ENCODE peak calls at places on chromosomes 7 and 10, in eight cellular contexts. One of them, this sample, is unnamed.

GRCh38 chr7:74199551-74200355 is 10.1 kb upstream of the LAT2 start:
- DNase-seq in dorsolateral prefrontal cortex: no peak
- DNase-seq in astrocyte of the spinal cord: peak; percentile 25
- DNase-seq in A673: no peak
- DNase-seq in GM12865: no peak
- DNase-seq in neural progenitor cell: no peak
- DNase-seq in mammary epithelial cell: no peak
- DNase-seq in choroid plexus epithelial cell: peak; percentile 47
- DNase-seq in this sample: no peak

GRCh38 chr10:33790506-33791283 is 456.2 kb upstream of the NRP1 start:
- DNase-seq in dorsolateral prefrontal cortex: no peak
- DNase-seq in astrocyte of the spinal cord: peak; percentile 51
- DNase-seq in A673: peak; percentile 31
- DNase-seq in GM12865: no peak
- DNase-seq in neural progenitor cell: no peak
- DNase-seq in mammary epithelial cell: no peak
- DNase-seq in choroid plexus epithelial cell: peak; percentile 90
- DNase-seq in this sample: no peak

GRCh38 chr7:94043299-94043698 is 39.1 kb upstream of the BET1 start:
- DNase-seq in dorsolateral prefrontal cortex: no peak
- DNase-seq in astrocyte of the spinal cord: no peak
- DNase-seq in A673: no peak
- DNase-seq in GM12865: no peak
- DNase-seq in neural progenitor cell: no peak
- DNase-seq in mammary epithelial cell: peak; percentile 79
- DNase-seq in choroid plexus epithelial cell: peak; percentile 70
- DNase-seq in this sample: peak; percentile 89

GRCh38 chr7:121126801-121127534 is 138.5 kb downstream of the CPED1 start:
- DNase-seq in dorsolateral prefrontal cortex: no peak
- DNase-seq in astrocyte of the spinal cord: peak; percentile 50
- DNase-seq in A673: peak; percentile 28
- DNase-seq in GM12865: peak; percentile 5
- DNase-seq in neural progenitor cell: no peak
- DNase-seq in mammary epithelial cell: no peak
- DNase-seq in choroid plexus epithelial cell: peak; percentile 74
- DNase-seq in this sample: peak; percentile 27

GRCh38 chr10:11553773-11554381 is 57.6 kb downstream of the USP6NL start:
- DNase-seq in dorsolateral prefrontal cortex: no peak
- DNase-seq in astrocyte of the spinal cord: no peak
- DNase-seq in A673: no peak
- DNase-seq in GM12865: peak; percentile 92
- DNase-seq in neural progenitor cell: no peak
- DNase-seq in mammary epithelial cell: no peak
- DNase-seq in choroid plexus epithelial cell: no peak
- DNase-seq in this sample: no peak

GRCh38 chr10:89425000-89425399 is 10.6 kb downstream of the IFIT5 start:
- DNase-seq in dorsolateral prefrontal cortex: no peak
- DNase-seq in astrocyte of the spinal cord: no peak
- DNase-seq in A673: no peak
- DNase-seq in GM12865: no peak
- DNase-seq in neural progenitor cell: no peak
- DNase-seq in mammary epithelial cell: no peak
- DNase-seq in choroid plexus epithelial cell: no peak
- DNase-seq in this sample: no peak

GRCh38 chr7:148434181-148434769 is 156.3 kb upstream of the C7orf33 start:
- DNase-seq in dorsolateral prefrontal cortex: no peak
- DNase-seq in astrocyte of the spinal cord: no peak
- DNase-seq in A673: no peak
- DNase-seq in GM12865: no peak
- DNase-seq in neural progenitor cell: no peak
- DNase-seq in mammary epithelial cell: peak; percentile 52
- DNase-seq in choroid plexus epithelial cell: peak; percentile 4
- DNase-seq in this sample: peak; percentile 72

GRCh38 chr10:46265981-46266505 is 20.8 kb upstream of the ANTXRL start:
- DNase-seq in dorsolateral prefrontal cortex: no peak
- DNase-seq in astrocyte of the spinal cord: no peak
- DNase-seq in A673: no peak
- DNase-seq in GM12865: no peak
- DNase-seq in neural progenitor cell: no peak
- DNase-seq in mammary epithelial cell: no peak
- DNase-seq in choroid plexus epithelial cell: no peak
- DNase-seq in this sample: no peak

GRCh38 chr10:49419005-49419404 is 23.1 kb upstream of the DRGX start:
- DNase-seq in dorsolateral prefrontal cortex: no peak
- DNase-seq in astrocyte of the spinal cord: no peak
- DNase-seq in A673: no peak
- DNase-seq in GM12865: no peak
- DNase-seq in neural progenitor cell: no peak
- DNase-seq in mammary epithelial cell: peak; percentile 86
- DNase-seq in choroid plexus epithelial cell: no peak
- DNase-seq in this sample: peak; percentile 98

GRCh38 chr7:95772771-95773581 is 622 bp downstream of the DYNC1I1 start:
- DNase-seq in dorsolateral prefrontal cortex: peak; percentile 38
- DNase-seq in astrocyte of the spinal cord: peak; percentile 17
- DNase-seq in A673: peak; percentile 24
- DNase-seq in GM12865: no peak
- DNase-seq in neural progenitor cell: peak; percentile 33
- DNase-seq in mammary epithelial cell: peak; percentile 2
- DNase-seq in choroid plexus epithelial cell: peak; percentile 41
- DNase-seq in this sample: peak; percentile 16

GRCh38 chr7:151756076-151756731 is 120.7 kb downstream of the PRKAG2 start:
- DNase-seq in dorsolateral prefrontal cortex: no peak
- DNase-seq in astrocyte of the spinal cord: no peak
- DNase-seq in A673: no peak
- DNase-seq in GM12865: peak; percentile 32
- DNase-seq in neural progenitor cell: no peak
- DNase-seq in mammary epithelial cell: peak; percentile 40
- DNase-seq in choroid plexus epithelial cell: peak; percentile 66
- DNase-seq in this sample: peak; percentile 54

GRCh38 chr7:102841290-102841689 is 71.5 kb upstream of the LRRC17 start:
- DNase-seq in dorsolateral prefrontal cortex: peak; percentile 42
- DNase-seq in astrocyte of the spinal cord: peak; percentile 83
- DNase-seq in A673: peak; percentile 11
- DNase-seq in GM12865: peak; percentile 60
- DNase-seq in neural progenitor cell: no peak
- DNase-seq in mammary epithelial cell: no peak
- DNase-seq in choroid plexus epithelial cell: peak; percentile 79
- DNase-seq in this sample: no peak

GRCh38 chr10:74755273-74755672 is 71.1 kb upstream of the KAT6B start:
- DNase-seq in dorsolateral prefrontal cortex: no peak
- DNase-seq in astrocyte of the spinal cord: no peak
- DNase-seq in A673: no peak
- DNase-seq in GM12865: no peak
- DNase-seq in neural progenitor cell: no peak
- DNase-seq in mammary epithelial cell: no peak
- DNase-seq in choroid plexus epithelial cell: no peak
- DNase-seq in this sample: no peak

GRCh38 chr7:101173752-101174244 is 6.3 kb downstream of the NAT16 start:
- DNase-seq in dorsolateral prefrontal cortex: no peak
- DNase-seq in astrocyte of the spinal cord: no peak
- DNase-seq in A673: peak; percentile 84
- DNase-seq in GM12865: peak; percentile 73
- DNase-seq in neural progenitor cell: peak; percentile 70
- DNase-seq in mammary epithelial cell: no peak
- DNase-seq in choroid plexus epithelial cell: peak; percentile 51
- DNase-seq in this sample: peak; percentile 72

DNA sequence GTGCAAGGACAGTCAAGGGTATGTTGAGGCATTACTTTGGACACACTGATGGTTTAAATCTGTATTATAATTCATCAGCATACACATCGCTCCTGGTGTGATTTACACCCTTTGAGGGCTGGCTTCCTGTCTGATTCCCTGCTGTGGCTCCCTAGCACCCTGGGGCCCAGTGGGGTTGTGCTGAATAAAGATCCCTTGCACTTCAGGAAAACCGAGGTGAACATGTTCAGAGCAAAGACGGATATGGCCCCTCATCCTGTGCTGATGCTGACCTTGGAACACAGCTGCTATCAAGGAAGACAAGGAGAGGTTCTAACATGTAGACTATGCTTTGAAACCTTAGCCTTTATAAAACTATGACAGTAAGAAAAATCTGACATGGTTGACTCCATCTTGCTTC is 84.6 kb upstream of the UNC5B start:
- DNase-seq in dorsolateral prefrontal cortex: no peak
- DNase-seq in astrocyte of the spinal cord: no peak
- DNase-seq in A673: no peak
- DNase-seq in GM12865: no peak
- DNase-seq in neural progenitor cell: no peak
- DNase-seq in mammary epithelial cell: no peak
- DNase-seq in choroid plexus epithelial cell: no peak
- DNase-seq in this sample: no peak
- H3K4me3 ChIP-seq in dorsolateral prefrontal cortex: no peak overlapping the region
- H3K4me3 ChIP-seq in astrocyte of the spinal cord: no peak overlapping the region
- H3K4me3 ChIP-seq in A673: no peak overlapping the region
- H3K4me3 ChIP-seq in GM12865: no peak overlapping the region
- H3K4me3 ChIP-seq in neural progenitor cell: no peak overlapping the region
- H3K4me3 ChIP-seq in mammary epithelial cell: no peak overlapping the region
- H3K4me3 ChIP-seq in choroid plexus epithelial cell: no peak overlapping the region
- H3K4me3 ChIP-seq in this sample: no peak overlapping the region

DNA sequence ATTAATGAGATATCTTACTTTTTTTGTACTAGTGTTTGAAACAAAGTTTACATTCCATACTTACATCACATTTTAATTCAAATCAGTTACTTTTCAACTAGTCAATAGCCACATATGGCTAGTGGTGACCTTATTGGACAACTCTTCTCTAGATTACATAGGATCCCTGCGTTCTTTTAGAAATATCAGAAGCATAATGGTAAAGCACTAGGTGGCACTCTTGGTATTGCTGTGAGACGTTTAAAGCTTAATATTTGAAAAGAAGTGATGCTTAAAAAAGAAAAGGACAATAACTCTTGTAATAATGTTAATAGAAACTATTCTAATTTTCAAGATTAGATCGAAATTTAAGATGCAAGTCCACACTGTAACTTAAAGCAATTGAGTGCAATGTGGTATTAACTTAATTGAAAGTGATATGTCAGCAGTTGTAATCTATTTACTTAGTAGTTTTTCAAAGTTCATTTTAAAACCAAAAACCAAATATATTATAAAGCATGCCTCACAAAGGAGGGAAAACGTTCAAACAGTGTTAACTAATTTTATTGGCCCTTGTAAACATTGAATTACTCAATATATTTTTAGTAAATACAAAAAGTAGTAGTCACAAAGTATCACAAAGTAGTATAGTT is 339.1 kb downstream of the ATRNL1 start:
- DNase-seq in dorsolateral prefrontal cortex: no peak
- DNase-seq in astrocyte of the spinal cord: peak; percentile 40
- DNase-seq in A673: peak; percentile 38
- DNase-seq in GM12865: peak; percentile 7
- DNase-seq in neural progenitor cell: peak; percentile 43
- DNase-seq in mammary epithelial cell: peak; percentile 8
- DNase-seq in choroid plexus epithelial cell: peak; percentile 60
- DNase-seq in this sample: peak; percentile 27
- TF ChIP-seq CTCF in dorsolateral prefrontal cortex: no peak
- TF ChIP-seq CTCF in astrocyte of the spinal cord: peak; percentile 55
- TF ChIP-seq CTCF in A673: peak; percentile 56
- TF ChIP-seq CTCF in GM12865: peak; percentile 18
- TF ChIP-seq CTCF in neural progenitor cell: peak; percentile 67
- TF ChIP-seq CTCF in mammary epithelial cell: peak; percentile 56
- TF ChIP-seq CTCF in choroid plexus epithelial cell: peak; percentile 58
- TF ChIP-seq CTCF in this sample: peak; percentile 43

DNA sequence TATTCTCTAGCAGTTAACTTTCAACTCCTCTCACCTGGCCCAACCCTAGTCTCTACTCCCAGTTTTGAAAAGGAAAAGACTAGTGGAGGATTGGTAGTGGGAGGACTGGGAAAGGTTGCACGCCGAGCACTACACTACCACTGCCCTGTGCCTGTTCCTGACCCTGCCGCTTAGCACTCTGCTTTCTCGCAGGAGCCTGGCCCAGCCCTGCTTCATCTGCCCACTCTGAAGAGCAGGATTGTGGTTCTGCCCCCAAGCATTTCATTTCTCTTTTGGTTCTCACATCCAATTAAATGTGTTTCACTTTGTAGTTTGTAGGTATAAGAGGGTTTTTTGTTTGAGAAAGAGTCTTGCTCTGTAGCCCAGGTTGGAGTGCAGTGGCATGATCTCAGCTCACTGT is 31.5 kb upstream of the RBM20 start:
- DNase-seq in dorsolateral prefrontal cortex: no peak
- DNase-seq in astrocyte of the spinal cord: no peak
- DNase-seq in A673: no peak
- DNase-seq in GM12865: peak; percentile 51
- DNase-seq in neural progenitor cell: no peak
- DNase-seq in mammary epithelial cell: no peak
- DNase-seq in choroid plexus epithelial cell: no peak
- DNase-seq in this sample: no peak
- H3K4me3 ChIP-seq in dorsolateral prefrontal cortex: no peak overlapping the region
- H3K4me3 ChIP-seq in astrocyte of the spinal cord: no peak overlapping the region
- H3K4me3 ChIP-seq in A673: no peak overlapping the region
- H3K4me3 ChIP-seq in GM12865: no peak overlapping the region
- H3K4me3 ChIP-seq in neural progenitor cell: no peak overlapping the region
- H3K4me3 ChIP-seq in mammary epithelial cell: no peak overlapping the region
- H3K4me3 ChIP-seq in choroid plexus epithelial cell: no peak overlapping the region
- H3K4me3 ChIP-seq in this sample: no peak overlapping the region

GRCh38 chr7:41046221-41046761 is 656.6 kb downstream of the INHBA start:
- DNase-seq in dorsolateral prefrontal cortex: no peak
- DNase-seq in astrocyte of the spinal cord: peak; percentile 84
- DNase-seq in A673: no peak
- DNase-seq in GM12865: no peak
- DNase-seq in neural progenitor cell: no peak
- DNase-seq in mammary epithelial cell: no peak
- DNase-seq in choroid plexus epithelial cell: peak; percentile 74
- DNase-seq in this sample: peak; percentile 39

GRCh38 chr7:41047192-41047591 is 655.7 kb downstream of the INHBA start:
- DNase-seq in dorsolateral prefrontal cortex: no peak
- DNase-seq in astrocyte of the spinal cord: no peak
- DNase-seq in A673: no peak
- DNase-seq in GM12865: no peak
- DNase-seq in neural progenitor cell: no peak
- DNase-seq in mammary epithelial cell: no peak
- DNase-seq in choroid plexus epithelial cell: no peak
- DNase-seq in this sample: no peak

GRCh38 chr7:41046778-41047177 is 656.1 kb downstream of the INHBA start:
- DNase-seq in dorsolateral prefrontal cortex: no peak
- DNase-seq in astrocyte of the spinal cord: peak; percentile 10
- DNase-seq in A673: no peak
- DNase-seq in GM12865: no peak
- DNase-seq in neural progenitor cell: no peak
- DNase-seq in mammary epithelial cell: no peak
- DNase-seq in choroid plexus epithelial cell: no peak
- DNase-seq in this sample: no peak

GRCh38 chr7:41047789-41048191 is 655.1 kb downstream of the INHBA start:
- DNase-seq in dorsolateral prefrontal cortex: no peak
- DNase-seq in astrocyte of the spinal cord: peak; percentile 26
- DNase-seq in A673: no peak
- DNase-seq in GM12865: no peak
- DNase-seq in neural progenitor cell: no peak
- DNase-seq in mammary epithelial cell: no peak
- DNase-seq in choroid plexus epithelial cell: peak; percentile 57
- DNase-seq in this sample: no peak

DNA sequence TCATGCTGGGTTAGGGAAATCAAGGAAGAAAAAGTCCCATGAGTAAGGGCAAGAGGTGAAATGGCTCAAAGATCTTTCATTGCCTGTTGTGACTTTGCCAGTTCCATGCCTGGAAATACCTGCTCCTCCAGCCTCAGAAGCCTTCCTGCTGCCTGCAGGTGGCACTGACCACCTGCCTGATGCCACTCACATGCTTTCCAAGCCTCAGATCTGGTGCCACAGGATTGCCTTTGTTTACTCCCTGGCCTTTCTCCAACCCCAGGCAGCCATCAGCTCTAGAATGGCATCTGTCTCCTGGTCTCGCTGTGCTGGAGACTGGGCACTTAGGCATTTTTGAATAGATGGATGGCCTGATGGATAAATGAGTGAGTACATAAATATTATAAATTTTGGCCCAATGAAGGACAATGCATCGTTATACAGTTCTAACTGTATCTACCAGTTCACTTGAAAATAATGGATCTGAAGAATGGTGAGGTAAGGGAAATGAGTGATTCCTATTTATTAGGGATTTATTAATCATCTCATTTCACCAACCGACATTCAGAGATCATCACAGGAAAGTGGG is 657.2 kb downstream of the INHBA start:
- DNase-seq in dorsolateral prefrontal cortex: no peak
- DNase-seq in astrocyte of the spinal cord: no peak
- DNase-seq in A673: no peak
- DNase-seq in GM12865: peak; percentile 18
- DNase-seq in neural progenitor cell: peak; percentile 19
- DNase-seq in mammary epithelial cell: peak; percentile 70
- DNase-seq in choroid plexus epithelial cell: no peak
- DNase-seq in this sample: peak; percentile 79
- TF ChIP-seq CTCF in dorsolateral prefrontal cortex: no peak
- TF ChIP-seq CTCF in astrocyte of the spinal cord: no peak
- TF ChIP-seq CTCF in A673: peak; percentile 28
- TF ChIP-seq CTCF in GM12865: peak; percentile 27
- TF ChIP-seq CTCF in neural progenitor cell: peak; percentile 37
- TF ChIP-seq CTCF in mammary epithelial cell: peak; percentile 88
- TF ChIP-seq CTCF in choroid plexus epithelial cell: no peak
- TF ChIP-seq CTCF in this sample: peak; percentile 90

This sample was measured in epithelial cell of esophagus.